ENCODE peak calls at places on chromosomes 11 and 22, in five cellular contexts. F is GM23248, H is M059J, S is activated T-cell treated with anti-CD3 and anti-CD28 coated beads for 24 hours, B is PC-3. I is an unnamed sample.

GRCh38 chr22:21951931-21952465 is 650 bp downstream of the PPM1F start:
- DNase-seq in B (peak), F (peak), S (peak), H (peak), I (peak)

GRCh38 chr11:65316979-65317786 is 2.5 kb downstream of the CDC42EP2 start:
- DNase-seq in B (peak), H (peak), F (peak), S (no peak), I (no peak)

GRCh38 chr11:117281159-117281558 is 10.0 kb upstream of the BACE1-AS start:
- DNase-seq in B (peak), F (peak), S (no peak), H (peak), I (no peak)

GRCh38 chr22:34973926-34974325 is 92.0 kb upstream of the ISX start:
- DNase-seq in F (no peak), S (no peak), B (no peak), H (peak), I (no peak)

GRCh38 chr11:19079643-19080440 is 19.3 kb upstream of the MRGPRX2 start:
- DNase-seq in F (peak), B (peak), H (peak), S (no peak), I (no peak)

GRCh38 chr22:23649071-23649501 is 17.0 kb upstream of the DRICH1 start:
- DNase-seq in H (no peak), F (no peak), S (no peak), B (no peak), I (no peak)

GRCh38 chr11:110527146-110527545 is 97.4 kb downstream of the FDX1 start:
- DNase-seq in B (no peak), S (no peak), H (peak), F (peak), I (no peak)

GRCh38 chr11:44275241-44275640 is 34.7 kb downstream of the ALX4 start:
- DNase-seq in B (no peak), F (no peak), S (no peak), H (no peak), I (no peak)

GRCh38 chr11:35290876-35291275 is 128.5 kb downstream of the SLC1A2 start:
- DNase-seq in B (peak), H (no peak), S (no peak), F (no peak), I (no peak)

GRCh38 chr11:61553373-61554171 is 27.3 kb downstream of the SYT7 start:
- DNase-seq in B (no peak), F (no peak), S (no peak), H (no peak), I (no peak)

GRCh38 chr11:92822410-92822809 is 147.0 kb upstream of the MTNR1B start:
- DNase-seq in H (no peak), F (no peak), B (no peak), S (no peak), I (no peak)

GRCh38 chr11:1486054-1486825 is at the start of gene MOB2:
- DNase-seq in B (no peak), H (no peak), F (no peak), S (no peak), I (no peak)